ENCODE peak calls at places on chromosomes 3 and 15, in six cellular contexts. One of them, this sample, is unnamed.

GRCh38 chr3:46504780-46505179 is 7.0 kb downstream of the RTP3 start:
- DNase-seq in HEK293T: no peak
- DNase-seq in activated CD4-positive, alpha-beta memory T cell treated with anti-CD3 and anti-CD28 coated beads, Interleukin-2, amount 10 ng/mL, durations not matched to agents 7 days and 5 days: no peak
- DNase-seq in breast epithelium: no peak
- DNase-seq in AG04450: no peak
- DNase-seq in T-helper 17 cell: no peak
- DNase-seq in this sample: no peak

GRCh38 chr3:13818919-13819318 is 61.0 kb downstream of the WNT7A start:
- DNase-seq in HEK293T: no peak
- DNase-seq in activated CD4-positive, alpha-beta memory T cell treated with anti-CD3 and anti-CD28 coated beads, Interleukin-2, amount 10 ng/mL, durations not matched to agents 7 days and 5 days: no peak
- DNase-seq in breast epithelium: no peak
- DNase-seq in AG04450: no peak
- DNase-seq in T-helper 17 cell: no peak
- DNase-seq in this sample: no peak

GRCh38 chr3:31466016-31466415 is 66.7 kb upstream of the STT3B start:
- DNase-seq in HEK293T: no peak
- DNase-seq in activated CD4-positive, alpha-beta memory T cell treated with anti-CD3 and anti-CD28 coated beads, Interleukin-2, amount 10 ng/mL, durations not matched to agents 7 days and 5 days: no peak
- DNase-seq in breast epithelium: no peak
- DNase-seq in AG04450: no peak
- DNase-seq in T-helper 17 cell: no peak
- DNase-seq in this sample: no peak

GRCh38 chr3:152373379-152373778 is 104.7 kb downstream of the MBNL1 start:
- DNase-seq in HEK293T: no peak
- DNase-seq in activated CD4-positive, alpha-beta memory T cell treated with anti-CD3 and anti-CD28 coated beads, Interleukin-2, amount 10 ng/mL, durations not matched to agents 7 days and 5 days: no peak
- DNase-seq in breast epithelium: no peak
- DNase-seq in AG04450: no peak
- DNase-seq in T-helper 17 cell: no peak
- DNase-seq in this sample: no peak

GRCh38 chr3:170809021-170809974 is 60.7 kb downstream of the RPL22L1 start:
- DNase-seq in HEK293T: peak; percentile 56
- DNase-seq in activated CD4-positive, alpha-beta memory T cell treated with anti-CD3 and anti-CD28 coated beads, Interleukin-2, amount 10 ng/mL, durations not matched to agents 7 days and 5 days: no peak
- DNase-seq in breast epithelium: peak; percentile 19
- DNase-seq in AG04450: peak; percentile 48
- DNase-seq in T-helper 17 cell: no peak
- DNase-seq in this sample: peak; percentile 54

GRCh38 chr3:127424766-127425504 is 137.1 kb upstream of the PRR20G start:
- DNase-seq in HEK293T: no peak
- DNase-seq in activated CD4-positive, alpha-beta memory T cell treated with anti-CD3 and anti-CD28 coated beads, Interleukin-2, amount 10 ng/mL, durations not matched to agents 7 days and 5 days: no peak
- DNase-seq in breast epithelium: no peak
- DNase-seq in AG04450: no peak
- DNase-seq in T-helper 17 cell: no peak
- DNase-seq in this sample: no peak

GRCh38 chr15:91922701-91923279 is 69.3 kb downstream of the SLCO3A1 start:
- DNase-seq in HEK293T: no peak
- DNase-seq in activated CD4-positive, alpha-beta memory T cell treated with anti-CD3 and anti-CD28 coated beads, Interleukin-2, amount 10 ng/mL, durations not matched to agents 7 days and 5 days: no peak
- DNase-seq in breast epithelium: no peak
- DNase-seq in AG04450: no peak
- DNase-seq in T-helper 17 cell: no peak
- DNase-seq in this sample: no peak

GRCh38 chr15:78507831-78508160 is 419 bp downstream of the HYKK start:
- DNase-seq in HEK293T: no peak
- DNase-seq in activated CD4-positive, alpha-beta memory T cell treated with anti-CD3 and anti-CD28 coated beads, Interleukin-2, amount 10 ng/mL, durations not matched to agents 7 days and 5 days: no peak
- DNase-seq in breast epithelium: no peak
- DNase-seq in AG04450: no peak
- DNase-seq in T-helper 17 cell: no peak
- DNase-seq in this sample: no peak

GRCh38 chr3:103308921-103309320 is 874.1 kb downstream of the ZPLD1 start:
- DNase-seq in HEK293T: peak; percentile 32
- DNase-seq in activated CD4-positive, alpha-beta memory T cell treated with anti-CD3 and anti-CD28 coated beads, Interleukin-2, amount 10 ng/mL, durations not matched to agents 7 days and 5 days: no peak
- DNase-seq in breast epithelium: no peak
- DNase-seq in AG04450: no peak
- DNase-seq in T-helper 17 cell: no peak
- DNase-seq in this sample: no peak

GRCh38 chr3:69161587-69162196 is 39.3 kb upstream of the LMOD3 start:
- DNase-seq in HEK293T: peak; percentile 61
- DNase-seq in activated CD4-positive, alpha-beta memory T cell treated with anti-CD3 and anti-CD28 coated beads, Interleukin-2, amount 10 ng/mL, durations not matched to agents 7 days and 5 days: peak; percentile 42
- DNase-seq in breast epithelium: no peak
- DNase-seq in AG04450: peak; percentile 7
- DNase-seq in T-helper 17 cell: no peak
- DNase-seq in this sample: no peak

GRCh38 chr3:182905623-182906022 is 74.7 kb downstream of the DCUN1D1 start:
- DNase-seq in HEK293T: no peak
- DNase-seq in activated CD4-positive, alpha-beta memory T cell treated with anti-CD3 and anti-CD28 coated beads, Interleukin-2, amount 10 ng/mL, durations not matched to agents 7 days and 5 days: no peak
- DNase-seq in breast epithelium: no peak
- DNase-seq in AG04450: no peak
- DNase-seq in T-helper 17 cell: no peak
- DNase-seq in this sample: no peak

GRCh38 chr3:59764131-59764530 is 714.3 kb upstream of the CFAP20DC start:
- DNase-seq in HEK293T: no peak
- DNase-seq in activated CD4-positive, alpha-beta memory T cell treated with anti-CD3 and anti-CD28 coated beads, Interleukin-2, amount 10 ng/mL, durations not matched to agents 7 days and 5 days: no peak
- DNase-seq in breast epithelium: no peak
- DNase-seq in AG04450: no peak
- DNase-seq in T-helper 17 cell: no peak
- DNase-seq in this sample: no peak

GRCh38 chr3:14849831-14850230 is 31.1 kb downstream of the FGD5 start:
- DNase-seq in HEK293T: no peak
- DNase-seq in activated CD4-positive, alpha-beta memory T cell treated with anti-CD3 and anti-CD28 coated beads, Interleukin-2, amount 10 ng/mL, durations not matched to agents 7 days and 5 days: no peak
- DNase-seq in breast epithelium: no peak
- DNase-seq in AG04450: no peak
- DNase-seq in T-helper 17 cell: no peak
- DNase-seq in this sample: no peak

GRCh38 chr3:126846316-126846715 is 136.6 kb upstream of the PLXNA1 start:
- DNase-seq in HEK293T: no peak
- DNase-seq in activated CD4-positive, alpha-beta memory T cell treated with anti-CD3 and anti-CD28 coated beads, Interleukin-2, amount 10 ng/mL, durations not matched to agents 7 days and 5 days: no peak
- DNase-seq in breast epithelium: no peak
- DNase-seq in AG04450: no peak
- DNase-seq in T-helper 17 cell: no peak
- DNase-seq in this sample: no peak

GRCh38 chr3:139937674-139938279 is 2.8 kb downstream of the CLSTN2 start:
- DNase-seq in HEK293T: peak; percentile 55
- DNase-seq in activated CD4-positive, alpha-beta memory T cell treated with anti-CD3 and anti-CD28 coated beads, Interleukin-2, amount 10 ng/mL, durations not matched to agents 7 days and 5 days: no peak
- DNase-seq in breast epithelium: no peak
- DNase-seq in AG04450: peak; percentile 1
- DNase-seq in T-helper 17 cell: no peak
- DNase-seq in this sample: no peak

GRCh38 chr3:150237490-150237889 is 170.6 kb upstream of the TSC22D2 start:
- DNase-seq in HEK293T: no peak
- DNase-seq in activated CD4-positive, alpha-beta memory T cell treated with anti-CD3 and anti-CD28 coated beads, Interleukin-2, amount 10 ng/mL, durations not matched to agents 7 days and 5 days: no peak
- DNase-seq in breast epithelium: no peak
- DNase-seq in AG04450: no peak
- DNase-seq in T-helper 17 cell: no peak
- DNase-seq in this sample: peak; percentile 86

GRCh38 chr3:128619146-128619890 is 31.3 kb downstream of the RPN1 start:
- DNase-seq in HEK293T: no peak
- DNase-seq in activated CD4-positive, alpha-beta memory T cell treated with anti-CD3 and anti-CD28 coated beads, Interleukin-2, amount 10 ng/mL, durations not matched to agents 7 days and 5 days: peak; percentile 39
- DNase-seq in breast epithelium: no peak
- DNase-seq in AG04450: peak; percentile 67
- DNase-seq in T-helper 17 cell: no peak
- DNase-seq in this sample: peak; percentile 48

GRCh38 chr3:14698601-14699244 is 23.8 kb downstream of the C3orf20 start:
- DNase-seq in HEK293T: no peak
- DNase-seq in activated CD4-positive, alpha-beta memory T cell treated with anti-CD3 and anti-CD28 coated beads, Interleukin-2, amount 10 ng/mL, durations not matched to agents 7 days and 5 days: no peak
- DNase-seq in breast epithelium: no peak
- DNase-seq in AG04450: no peak
- DNase-seq in T-helper 17 cell: no peak
- DNase-seq in this sample: no peak

GRCh38 chr15:99151156-99151555 is 46.3 kb downstream of the SYNM start:
- DNase-seq in HEK293T: no peak
- DNase-seq in activated CD4-positive, alpha-beta memory T cell treated with anti-CD3 and anti-CD28 coated beads, Interleukin-2, amount 10 ng/mL, durations not matched to agents 7 days and 5 days: no peak
- DNase-seq in breast epithelium: no peak
- DNase-seq in AG04450: no peak
- DNase-seq in T-helper 17 cell: no peak
- DNase-seq in this sample: no peak

GRCh38 chr15:68874788-68875187 is 54.1 kb upstream of the ANP32A start:
- DNase-seq in HEK293T: no peak
- DNase-seq in activated CD4-positive, alpha-beta memory T cell treated with anti-CD3 and anti-CD28 coated beads, Interleukin-2, amount 10 ng/mL, durations not matched to agents 7 days and 5 days: no peak
- DNase-seq in breast epithelium: no peak
- DNase-seq in AG04450: no peak
- DNase-seq in T-helper 17 cell: no peak
- DNase-seq in this sample: no peak

GRCh38 chr3:127535901-127536817 is 54.4 kb downstream of the TPRA1 start:
- DNase-seq in HEK293T: no peak
- DNase-seq in activated CD4-positive, alpha-beta memory T cell treated with anti-CD3 and anti-CD28 coated beads, Interleukin-2, amount 10 ng/mL, durations not matched to agents 7 days and 5 days: no peak
- DNase-seq in breast epithelium: no peak
- DNase-seq in AG04450: no peak
- DNase-seq in T-helper 17 cell: no peak
- DNase-seq in this sample: no peak

GRCh38 chr3:149356044-149356592 is 21.3 kb downstream of the TM4SF1 start:
- DNase-seq in HEK293T: no peak
- DNase-seq in activated CD4-positive, alpha-beta memory T cell treated with anti-CD3 and anti-CD28 coated beads, Interleukin-2, amount 10 ng/mL, durations not matched to agents 7 days and 5 days: no peak
- DNase-seq in breast epithelium: no peak
- DNase-seq in AG04450: no peak
- DNase-seq in T-helper 17 cell: no peak
- DNase-seq in this sample: no peak

GRCh38 chr3:58084788-58085543 is 76.7 kb downstream of the FLNB start:
- DNase-seq in HEK293T: no peak
- DNase-seq in activated CD4-positive, alpha-beta memory T cell treated with anti-CD3 and anti-CD28 coated beads, Interleukin-2, amount 10 ng/mL, durations not matched to agents 7 days and 5 days: no peak
- DNase-seq in breast epithelium: no peak
- DNase-seq in AG04450: no peak
- DNase-seq in T-helper 17 cell: no peak
- DNase-seq in this sample: no peak